ENCODE peak calls at places on chromosomes 3 and 15, in four cellular contexts. K is HCT116, U is GM12878, N is AG04450. V is an unnamed sample.

GRCh38 chr3:112136959-112137693 is 4.1 kb upstream of the GCSAM start:
- DNase-seq in U (no peak), N (no peak), K (peak), V (peak)

GRCh38 chr15:71098920-71099319 is 16.4 kb upstream of the THSD4 start:
- DNase-seq in K (no peak), U (no peak), N (no peak), V (no peak)

GRCh38 chr3:67215690-67216089 is 217.6 kb downstream of the KBTBD8 start:
- DNase-seq in U (no peak), K (no peak), N (no peak), V (no peak)

GRCh38 chr15:99248000-99248727 is 1.2 kb downstream of the TTC23 start:
- DNase-seq in N (no peak), K (no peak), U (no peak), V (no peak)

GRCh38 chr15:93948728-93949127 is 282.6 kb upstream of the MCTP2 start:
- DNase-seq in K (no peak), N (no peak), U (no peak), V (no peak)

GRCh38 chr3:63886843-63887242 is 23.2 kb downstream of the ATXN7 start:
- DNase-seq in N (no peak), U (no peak), K (no peak), V (no peak)

GRCh38 chr3:32453346-32453745 is 49.3 kb downstream of the CMTM6 start:
- DNase-seq in N (peak), K (no peak), U (no peak), V (no peak)

GRCh38 chr15:60614862-60615771 is 136.2 kb upstream of the ICE2 start:
- DNase-seq in U (no peak), K (no peak), N (no peak), V (no peak)

GRCh38 chr3:56302417-56302816 is 165.8 kb downstream of the ERC2 start:
- DNase-seq in N (no peak), U (no peak), K (no peak), V (no peak)

GRCh38 chr3:119555309-119555735 is 4.1 kb downstream of the CD80 start:
- DNase-seq in K (no peak), U (no peak), N (no peak), V (no peak)

GRCh38 chr3:46713048-46713897 is 4.4 kb downstream of the PRSS50 start:
- DNase-seq in K (no peak), N (no peak), U (no peak), V (no peak)

GRCh38 chr3:128554100-128554464 is 61.1 kb upstream of the GATA2 start:
- DNase-seq in K (no peak), N (no peak), U (no peak), V (no peak)

GRCh38 chr15:60121845-60122244 is 117.7 kb downstream of the FOXB1 start:
- DNase-seq in U (peak), N (no peak), K (no peak), V (no peak)

GRCh38 chr3:69815959-69816358 is 76.7 kb downstream of the MITF start:
- DNase-seq in K (no peak), N (no peak), U (no peak), V (no peak)

GRCh38 chr3:178561239-178561638 is 25.0 kb downstream of the KCNMB2 start:
- DNase-seq in K (no peak), N (no peak), U (no peak), V (no peak)

GRCh38 chr3:159378391-159378790 is 576.5 kb downstream of the MFSD1 start:
- DNase-seq in K (no peak), U (no peak), N (no peak), V (no peak)

GRCh38 chr3:73043414-73043813 is 18.0 kb upstream of the EBLN2 start:
- DNase-seq in N (no peak), U (no peak), K (no peak), V (no peak)

GRCh38 chr15:42156266-42156922 is at the start of gene PLA2G4F:
- DNase-seq in U (no peak), K (no peak), N (no peak), V (no peak)

GRCh38 chr3:141649871-141650270 is 88.2 kb upstream of the RNF7 start:
- DNase-seq in U (no peak), N (no peak), K (no peak), V (no peak)

GRCh38 chr15:31459011-31459748 is 132.5 kb downstream of the KLF13 start:
- DNase-seq in U (peak), N (no peak), K (no peak), V (no peak)

GRCh38 chr3:37466660-37467359 is 292.4 kb upstream of the LRRFIP2 start:
- DNase-seq in K (no peak), U (no peak), N (no peak), V (no peak)

GRCh38 chr3:11077466-11077865 is 76.8 kb upstream of the HRH1 start:
- DNase-seq in U (no peak), K (no peak), N (peak), V (no peak)

GRCh38 chr3:149536429-149536828 is 61.9 kb downstream of the TM4SF4 start:
- DNase-seq in K (no peak), U (no peak), N (no peak), V (no peak)

GRCh38 chr3:57088503-57088902 is 28.0 kb downstream of the SPATA12 start:
- DNase-seq in U (no peak), K (no peak), N (no peak), V (no peak)

GRCh38 chr3:132255041-132255745 is 62.0 kb upstream of the ACP3 start:
- DNase-seq in K (no peak), N (peak), U (no peak), V (peak)

GRCh38 chr3:21041621-21042020 is 709.4 kb downstream of the ZNF385D start:
- DNase-seq in N (no peak), K (no peak), U (no peak), V (peak)

GRCh38 chr3:14564741-14565140 is 24.6 kb upstream of the GRIP2 start:
- DNase-seq in U (no peak), N (no peak), K (no peak), V (no peak)

GRCh38 chr3:123028233-123028828 is 768 bp upstream of the SEMA5B start:
- DNase-seq in U (no peak), N (peak), K (peak), V (peak)

GRCh38 chr15:89743011-89743410 is 8.0 kb downstream of the MESP1 start:
- DNase-seq in U (no peak), K (no peak), N (no peak), V (no peak)

GRCh38 chr3:155243512-155243921 is 50.0 kb downstream of the STRIT1 start:
- DNase-seq in N (peak), U (no peak), K (no peak), V (no peak)

GRCh38 chr3:123609063-123609462 is 24.2 kb upstream of the HACD2 start:
- DNase-seq in N (no peak), K (no peak), U (no peak), V (no peak)

GRCh38 chr15:94375997-94376396 is 144.6 kb downstream of the MCTP2 start:
- DNase-seq in K (no peak), N (no peak), U (no peak), V (no peak)

GRCh38 chr15:60128710-60129109 is 124.6 kb downstream of the FOXB1 start:
- DNase-seq in U (no peak), K (no peak), N (no peak), V (no peak)

GRCh38 chr15:85411992-85412538 is 31.7 kb downstream of the AKAP13 start:
- DNase-seq in K (no peak), U (no peak), N (no peak), V (no peak)

GRCh38 chr3:66501483-66502266 is 853 bp upstream of the LRIG1 start:
- DNase-seq in U (no peak), N (no peak), K (no peak), V (no peak)

GRCh38 chr3:41137686-41138111 is 61.6 kb upstream of the CTNNB1 start:
- DNase-seq in K (no peak), U (no peak), N (no peak), V (peak)

GRCh38 chr15:52620496-52620895 is 51.7 kb upstream of the ARPP19 start:
- DNase-seq in U (no peak), N (no peak), K (no peak), V (no peak)
- TF ChIP-seq CTCF in U (no peak), N (no peak), K (no peak), V (no peak)

DNA sequence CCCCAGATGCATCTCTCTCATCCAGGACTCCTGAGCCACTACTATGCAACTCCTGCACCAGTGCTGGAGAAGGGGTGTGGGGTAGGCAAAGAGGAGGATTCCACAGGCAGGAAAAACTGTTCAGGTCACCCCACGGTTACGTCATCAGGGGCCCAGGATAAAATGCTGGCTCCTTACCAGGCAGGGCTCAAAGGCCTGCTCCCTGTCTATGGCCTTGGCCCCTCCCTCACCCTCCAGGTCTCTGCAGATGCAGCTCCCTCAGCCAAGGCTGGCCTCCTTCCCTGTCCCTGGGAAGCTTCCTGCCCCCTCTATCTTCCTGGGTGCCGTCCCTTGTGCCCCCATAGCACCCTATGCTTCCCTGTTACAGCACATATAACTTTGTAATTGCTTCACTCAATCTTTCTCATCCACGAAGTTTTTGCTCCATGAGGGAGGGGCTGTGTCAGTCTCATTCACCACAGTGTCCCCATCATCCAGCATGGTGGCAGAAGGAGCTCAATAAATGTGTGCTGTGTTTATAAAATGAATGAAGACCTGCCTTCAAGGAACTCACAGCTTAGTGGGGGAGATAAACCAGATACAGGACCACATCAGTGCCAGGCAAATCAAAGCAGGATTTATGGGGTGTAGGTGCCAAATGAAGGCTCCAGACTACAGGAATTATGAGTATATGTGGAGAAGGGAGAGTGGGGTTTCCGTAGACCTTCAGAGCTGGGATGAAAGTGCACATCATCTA is 18.6 kb downstream of the KBTBD13 start:
- DNase-seq in N (no peak), U (no peak), K (no peak), V (no peak)
- H3K27ac ChIP-seq in N (no peak), U (no peak), K (no peak), V (no peak)

GRCh38 chr3:138594935-138595259 is 837 bp upstream of the CEP70 start:
- DNase-seq in K (no peak), N (no peak), U (no peak), V (no peak)
- TF ChIP-seq CTCF in K (no peak), N (no peak), U (no peak), V (peak)

GRCh38 chr3:127226946-127227842 is 34.3 kb downstream of the PRR23E start:
- DNase-seq in U (no peak), K (peak), N (no peak), V (no peak)

GRCh38 chr3:127228866-127229265 is 35.9 kb downstream of the PRR23E start:
- DNase-seq in U (peak), K (no peak), N (no peak), V (no peak)

GRCh38 chr3:127224118-127224517 is 31.2 kb downstream of the PRR23E start:
- DNase-seq in N (no peak), K (no peak), U (no peak), V (no peak)

GRCh38 chr3:127222664-127223063 is 29.7 kb downstream of the PRR23E start:
- DNase-seq in N (no peak), K (no peak), U (no peak), V (no peak)

GRCh38 chr3:127226451-127226850 is 33.5 kb downstream of the PRR23E start:
- DNase-seq in U (no peak), K (peak), N (no peak), V (peak)
- H3K27ac ChIP-seq in U (no peak), K (peak), N (no peak), V (peak)

DNA sequence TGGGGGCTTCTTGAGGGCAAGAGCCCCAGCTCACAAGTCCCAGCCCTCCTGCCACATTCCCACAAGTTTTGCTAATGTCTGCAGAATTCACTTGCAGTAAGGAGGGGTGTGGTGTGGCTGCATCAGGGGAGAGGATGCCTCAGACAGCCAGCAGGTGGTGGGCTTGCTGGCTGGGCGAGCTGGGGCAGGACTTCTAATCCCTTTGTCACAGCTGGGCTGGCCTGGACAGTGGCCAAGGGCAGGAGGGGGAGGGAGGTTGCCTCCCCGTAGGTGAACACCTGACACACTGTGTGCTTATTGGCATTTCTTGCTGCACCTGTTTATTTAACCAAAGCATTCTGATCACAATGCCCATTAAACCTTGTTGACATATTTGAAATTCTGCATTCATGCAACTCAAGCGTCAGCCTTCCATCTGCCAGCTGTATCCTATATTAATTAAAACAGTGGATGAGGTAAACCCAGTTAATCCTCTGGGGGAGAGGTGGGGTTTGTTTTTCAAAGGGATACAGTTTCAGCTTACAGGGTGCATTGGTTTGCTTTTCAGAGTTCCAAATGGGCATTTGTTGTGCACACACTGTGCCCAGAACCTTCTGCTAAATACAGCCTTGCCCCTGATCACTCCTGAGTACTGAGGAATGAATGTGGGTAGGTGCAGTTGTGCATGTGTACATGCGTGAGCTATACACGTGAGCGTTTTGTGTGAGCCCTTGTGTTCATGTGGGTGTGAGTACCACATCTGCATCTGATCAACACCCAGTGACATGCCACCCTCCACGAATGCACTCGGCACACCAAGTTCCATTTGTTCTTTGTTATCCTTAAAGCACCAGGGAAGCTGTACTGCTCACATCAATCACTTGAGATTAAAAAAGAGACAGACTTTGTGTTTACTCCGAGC is 268.7 kb downstream of the XXYLT1 start:
- DNase-seq in U (peak), N (no peak), K (peak), V (peak)
- TF ChIP-seq CTCF in U (peak), N (peak), K (peak), V (no peak)

DNA sequence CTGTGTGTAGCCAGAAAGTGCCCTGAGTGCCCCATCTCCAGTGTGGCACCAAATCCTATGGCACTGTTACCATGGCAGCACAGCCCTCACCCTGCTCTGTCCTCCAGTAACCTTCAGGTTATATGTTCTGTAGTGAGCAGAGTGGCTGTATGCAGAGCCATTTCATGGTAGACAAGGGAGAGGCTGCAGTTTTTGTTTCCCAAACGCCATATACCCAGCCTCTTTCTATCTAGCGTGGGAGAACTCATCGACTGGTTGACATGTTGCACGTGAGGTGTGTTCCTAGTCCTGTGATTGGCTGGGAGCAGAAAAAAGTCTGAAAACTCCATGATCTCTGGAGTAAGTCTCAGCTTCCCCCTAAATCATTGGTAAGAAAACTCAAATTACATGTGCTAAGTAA is 2.0 kb downstream of the SIDT1 start:
- DNase-seq in K (no peak), U (no peak), N (no peak), V (no peak)
- H3K27ac ChIP-seq in K (no peak), U (peak), N (no peak), V (no peak)

GRCh38 chr15:52783929-52784798 is 6.0 kb downstream of the ONECUT1 start:
- DNase-seq in K (no peak), N (no peak), U (no peak), V (peak)
- TF ChIP-seq CTCF in K (peak), N (peak), U (peak), V (peak)

DNA sequence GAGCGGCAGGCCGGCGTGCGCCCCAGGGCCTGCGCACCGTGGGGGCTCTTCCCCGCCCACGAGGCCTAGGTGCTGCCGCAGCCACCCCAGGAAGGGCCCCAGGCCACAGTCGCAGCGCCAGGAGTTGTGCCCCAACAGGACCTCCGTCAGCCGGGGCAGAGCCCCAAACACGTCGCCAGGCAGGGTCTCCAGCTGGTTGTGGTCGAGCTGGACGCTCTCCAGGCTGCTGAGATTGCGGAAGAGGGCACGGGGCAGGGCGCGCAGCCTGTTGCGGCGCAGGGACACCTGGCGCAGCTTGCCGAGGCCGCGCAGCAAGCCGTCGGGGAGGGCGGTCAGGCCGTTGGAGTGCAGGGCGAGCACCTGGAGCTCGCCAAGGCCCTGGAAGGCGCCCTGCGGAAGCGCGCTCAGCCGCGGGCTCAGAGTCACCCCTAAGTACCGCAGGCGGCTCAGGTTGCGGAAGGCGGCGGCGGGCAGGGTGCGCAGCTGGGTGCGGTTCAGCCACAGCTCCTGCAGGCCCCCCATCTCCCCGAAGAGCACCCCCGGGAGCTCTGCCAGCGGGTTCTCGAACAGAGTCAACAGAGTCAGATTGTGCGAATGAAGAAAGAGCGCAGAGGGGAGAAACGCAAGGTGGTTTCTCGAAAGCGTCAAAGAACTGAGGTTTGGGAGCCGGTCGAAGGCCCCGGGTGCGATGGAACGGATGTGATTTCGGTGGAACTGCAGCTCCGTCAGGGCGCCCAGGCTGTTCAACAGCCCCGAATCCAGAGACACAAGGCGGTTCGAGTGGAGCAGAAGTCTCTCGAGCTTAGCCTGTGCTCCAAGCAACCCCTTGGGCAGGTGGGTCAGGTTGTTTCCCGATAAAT is 1.9 kb downstream of the GP5 start:
- DNase-seq in N (no peak), U (no peak), K (no peak), V (no peak)
- H3K27ac ChIP-seq in N (no peak), U (no peak), K (no peak), V (no peak)

GRCh38 chr15:78284758-78285157 is 14.7 kb downstream of the SKIC8 start:
- DNase-seq in U (no peak), K (no peak), N (no peak), V (no peak)
- TF ChIP-seq CTCF in U (no peak), K (peak), N (no peak), V (no peak)

V was measured in RWPE1.